ENCODE peak calls at places on chromosomes 12 and 14, in eight cellular contexts. One of them, this sample, is unnamed.

GRCh38 chr12:120817559-120818330 is 86.4 kb downstream of the SPPL3 start:
- DNase-seq in astrocyte: no peak
- DNase-seq in HFF-Myc: no peak
- DNase-seq in retinal pigment epithelial cell: no peak
- DNase-seq in transverse colon: no peak
- DNase-seq in tibial artery: no peak
- DNase-seq in colonic mucosa: no peak
- DNase-seq in IMR-90: no peak
- DNase-seq in this sample: no peak

GRCh38 chr12:40156031-40156764 is 50.3 kb upstream of the SLC2A13 start:
- DNase-seq in astrocyte: no peak
- DNase-seq in HFF-Myc: no peak
- DNase-seq in colonic mucosa: no peak
- DNase-seq in transverse colon: no peak
- DNase-seq in IMR-90: no peak
- DNase-seq in tibial artery: no peak
- DNase-seq in retinal pigment epithelial cell: no peak
- DNase-seq in this sample: no peak

GRCh38 chr12:46401703-46402102 is 29.1 kb upstream of the SLC38A2 start:
- DNase-seq in HFF-Myc: no peak
- DNase-seq in IMR-90: peak; percentile 58
- DNase-seq in colonic mucosa: no peak
- DNase-seq in tibial artery: peak; percentile 53
- DNase-seq in retinal pigment epithelial cell: no peak
- DNase-seq in astrocyte: peak; percentile 61
- DNase-seq in transverse colon: peak; percentile 41
- DNase-seq in this sample: peak; percentile 79

GRCh38 chr14:65872536-65872935 is 460.0 kb downstream of the FUT8 start:
- DNase-seq in astrocyte: peak; percentile 12
- DNase-seq in colonic mucosa: no peak
- DNase-seq in transverse colon: no peak
- DNase-seq in retinal pigment epithelial cell: no peak
- DNase-seq in HFF-Myc: no peak
- DNase-seq in tibial artery: no peak
- DNase-seq in IMR-90: no peak
- DNase-seq in this sample: peak; percentile 49

GRCh38 chr12:108381793-108382436 is 42.8 kb upstream of the CMKLR1 start:
- DNase-seq in HFF-Myc: no peak
- DNase-seq in retinal pigment epithelial cell: no peak
- DNase-seq in tibial artery: no peak
- DNase-seq in colonic mucosa: no peak
- DNase-seq in astrocyte: no peak
- DNase-seq in transverse colon: no peak
- DNase-seq in IMR-90: no peak
- DNase-seq in this sample: no peak

GRCh38 chr12:14259481-14260010 is 105.9 kb upstream of the ATF7IP start:
- DNase-seq in IMR-90: no peak
- DNase-seq in astrocyte: no peak
- DNase-seq in transverse colon: no peak
- DNase-seq in colonic mucosa: no peak
- DNase-seq in retinal pigment epithelial cell: no peak
- DNase-seq in tibial artery: no peak
- DNase-seq in HFF-Myc: no peak
- DNase-seq in this sample: no peak

GRCh38 chr14:90444077-90444696 is 47.4 kb downstream of the CALM1 start:
- DNase-seq in tibial artery: no peak
- DNase-seq in HFF-Myc: no peak
- DNase-seq in colonic mucosa: no peak
- DNase-seq in retinal pigment epithelial cell: no peak
- DNase-seq in IMR-90: no peak
- DNase-seq in astrocyte: no peak
- DNase-seq in transverse colon: no peak
- DNase-seq in this sample: peak; percentile 11

GRCh38 chr12:49154221-49154620 is 23.0 kb upstream of the TUBA1B start:
- DNase-seq in transverse colon: no peak
- DNase-seq in astrocyte: no peak
- DNase-seq in tibial artery: no peak
- DNase-seq in retinal pigment epithelial cell: no peak
- DNase-seq in IMR-90: no peak
- DNase-seq in colonic mucosa: no peak
- DNase-seq in HFF-Myc: no peak
- DNase-seq in this sample: no peak

GRCh38 chr14:35687335-35687939 is 121.7 kb downstream of the RALGAPA1 start:
- DNase-seq in tibial artery: no peak
- DNase-seq in astrocyte: peak; percentile 29
- DNase-seq in IMR-90: peak; percentile 68
- DNase-seq in transverse colon: peak; percentile 15
- DNase-seq in retinal pigment epithelial cell: peak; percentile 13
- DNase-seq in colonic mucosa: peak; percentile 25
- DNase-seq in HFF-Myc: peak; percentile 30
- DNase-seq in this sample: peak; percentile 46

GRCh38 chr12:6337958-6338406 is 3.9 kb downstream of the TNFRSF1A start:
- DNase-seq in transverse colon: no peak
- DNase-seq in retinal pigment epithelial cell: no peak
- DNase-seq in HFF-Myc: no peak
- DNase-seq in colonic mucosa: no peak
- DNase-seq in astrocyte: peak; percentile 61
- DNase-seq in IMR-90: no peak
- DNase-seq in tibial artery: no peak
- DNase-seq in this sample: peak; percentile 48

GRCh38 chr14:37167151-37168047 is 5.0 kb downstream of the SLC25A21 start:
- DNase-seq in IMR-90: no peak
- DNase-seq in retinal pigment epithelial cell: no peak
- DNase-seq in colonic mucosa: no peak
- DNase-seq in transverse colon: no peak
- DNase-seq in tibial artery: no peak
- DNase-seq in astrocyte: no peak
- DNase-seq in HFF-Myc: no peak
- DNase-seq in this sample: no peak

GRCh38 chr12:131114942-131115584 is 161.4 kb downstream of the ADGRD1 start:
- DNase-seq in IMR-90: no peak
- DNase-seq in retinal pigment epithelial cell: no peak
- DNase-seq in HFF-Myc: no peak
- DNase-seq in astrocyte: no peak
- DNase-seq in colonic mucosa: no peak
- DNase-seq in tibial artery: no peak
- DNase-seq in transverse colon: no peak
- DNase-seq in this sample: no peak

GRCh38 chr12:5796171-5797091 is 148.6 kb downstream of the ANO2 start:
- DNase-seq in tibial artery: no peak
- DNase-seq in colonic mucosa: peak; percentile 26
- DNase-seq in HFF-Myc: no peak
- DNase-seq in astrocyte: no peak
- DNase-seq in retinal pigment epithelial cell: no peak
- DNase-seq in transverse colon: peak; percentile 53
- DNase-seq in IMR-90: peak; percentile 30
- DNase-seq in this sample: peak; percentile 22

GRCh38 chr12:102023343-102023930 is 38.4 kb downstream of the WASHC3 start:
- DNase-seq in astrocyte: peak; percentile 86
- DNase-seq in transverse colon: no peak
- DNase-seq in HFF-Myc: no peak
- DNase-seq in colonic mucosa: no peak
- DNase-seq in tibial artery: peak; percentile 29
- DNase-seq in retinal pigment epithelial cell: peak; percentile 4
- DNase-seq in IMR-90: peak; percentile 86
- DNase-seq in this sample: peak; percentile 74

GRCh38 chr14:31263485-31264133 is 56.0 kb upstream of the HECTD1 start:
- DNase-seq in transverse colon: peak; percentile 30
- DNase-seq in tibial artery: peak; percentile 73
- DNase-seq in astrocyte: peak; percentile 100
- DNase-seq in colonic mucosa: no peak
- DNase-seq in HFF-Myc: peak; percentile 90
- DNase-seq in IMR-90: peak; percentile 100
- DNase-seq in retinal pigment epithelial cell: peak; percentile 100
- DNase-seq in this sample: peak; percentile 100

GRCh38 chr12:118145798-118146156 is 9.9 kb downstream of the PEBP1 start:
- DNase-seq in astrocyte: no peak
- DNase-seq in retinal pigment epithelial cell: no peak
- DNase-seq in colonic mucosa: no peak
- DNase-seq in IMR-90: no peak
- DNase-seq in tibial artery: no peak
- DNase-seq in transverse colon: no peak
- DNase-seq in HFF-Myc: no peak
- DNase-seq in this sample: no peak

GRCh38 chr14:52267501-52268190 is at the start of gene PTGDR:
- DNase-seq in HFF-Myc: no peak
- DNase-seq in transverse colon: peak; percentile 82
- DNase-seq in astrocyte: peak; percentile 8
- DNase-seq in IMR-90: no peak
- DNase-seq in tibial artery: peak; percentile 35
- DNase-seq in colonic mucosa: peak; percentile 86
- DNase-seq in retinal pigment epithelial cell: no peak
- DNase-seq in this sample: no peak

GRCh38 chr12:109157986-109158385 is 41.6 kb downstream of the ACACB start:
- DNase-seq in astrocyte: no peak
- DNase-seq in colonic mucosa: no peak
- DNase-seq in transverse colon: no peak
- DNase-seq in retinal pigment epithelial cell: no peak
- DNase-seq in IMR-90: no peak
- DNase-seq in HFF-Myc: no peak
- DNase-seq in tibial artery: no peak
- DNase-seq in this sample: peak; percentile 64

GRCh38 chr12:116734156-116734768 is 3.6 kb downstream of the SPRING1 start:
- DNase-seq in IMR-90: no peak
- DNase-seq in tibial artery: no peak
- DNase-seq in HFF-Myc: no peak
- DNase-seq in retinal pigment epithelial cell: no peak
- DNase-seq in colonic mucosa: no peak
- DNase-seq in astrocyte: no peak
- DNase-seq in transverse colon: no peak
- DNase-seq in this sample: no peak
- H3K4me3 ChIP-seq in IMR-90: no peak overlapping the region
- H3K4me3 ChIP-seq in tibial artery: no peak overlapping the region
- H3K4me3 ChIP-seq in HFF-Myc: no peak overlapping the region
- H3K4me3 ChIP-seq in retinal pigment epithelial cell: no peak overlapping the region
- H3K4me3 ChIP-seq in colonic mucosa: no peak overlapping the region
- H3K4me3 ChIP-seq in astrocyte: no peak overlapping the region
- H3K4me3 ChIP-seq in transverse colon: no peak overlapping the region
- H3K4me3 ChIP-seq in this sample: no peak overlapping the region

DNA sequence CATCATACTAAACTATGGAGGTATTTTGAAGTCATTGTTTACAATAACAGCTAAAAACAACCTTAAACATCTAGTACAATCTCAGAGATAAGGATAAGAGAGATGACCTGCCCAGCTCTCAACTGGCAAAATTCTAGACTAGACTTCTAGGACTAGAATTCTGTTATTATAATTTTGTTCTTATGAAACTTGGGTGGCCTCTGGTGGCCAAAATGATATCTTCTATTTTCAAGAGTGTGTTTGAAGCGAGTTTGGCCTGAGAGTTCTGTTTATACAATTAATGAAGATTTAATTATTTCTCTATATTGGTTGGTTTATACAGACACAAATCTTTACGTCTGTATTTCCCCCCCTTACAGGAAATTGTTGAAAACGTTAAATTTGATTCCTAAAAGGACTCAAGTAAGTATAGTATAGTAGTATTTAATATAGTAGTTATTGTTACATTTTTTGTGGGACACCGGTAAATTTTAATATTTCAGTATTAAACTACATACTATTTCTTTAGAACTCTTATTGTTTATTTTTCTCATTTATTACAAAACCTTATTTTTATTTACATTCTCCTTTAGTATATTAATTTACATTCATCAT is 6.4 kb downstream of the PPHLN1 start:
- DNase-seq in astrocyte: peak; percentile 11
- DNase-seq in tibial artery: no peak
- DNase-seq in colonic mucosa: peak; percentile 30
- DNase-seq in IMR-90: peak; percentile 51
- DNase-seq in transverse colon: no peak
- DNase-seq in retinal pigment epithelial cell: no peak
- DNase-seq in HFF-Myc: no peak
- DNase-seq in this sample: peak; percentile 48
- TF ChIP-seq CTCF in astrocyte: peak; percentile 62
- TF ChIP-seq CTCF in tibial artery: peak; percentile 66
- TF ChIP-seq CTCF in colonic mucosa: peak; percentile 62
- TF ChIP-seq CTCF in IMR-90: peak; percentile 63
- TF ChIP-seq CTCF in transverse colon: peak; percentile 56
- TF ChIP-seq CTCF in retinal pigment epithelial cell: peak; percentile 58
- TF ChIP-seq CTCF in HFF-Myc: peak; percentile 36
- TF ChIP-seq CTCF in this sample: peak; percentile 69

GRCh38 chr12:57133013-57133569 is 4.8 kb downstream of the LRP1 start:
- DNase-seq in IMR-90: peak; percentile 55
- DNase-seq in HFF-Myc: no peak
- DNase-seq in astrocyte: peak; percentile 61
- DNase-seq in tibial artery: no peak
- DNase-seq in colonic mucosa: peak; percentile 16
- DNase-seq in transverse colon: peak; percentile 7
- DNase-seq in retinal pigment epithelial cell: no peak
- DNase-seq in this sample: peak; percentile 88

GRCh38 chr12:57133916-57134315 is 5.6 kb downstream of the LRP1 start:
- DNase-seq in astrocyte: no peak
- DNase-seq in retinal pigment epithelial cell: no peak
- DNase-seq in IMR-90: no peak
- DNase-seq in colonic mucosa: peak; percentile 23
- DNase-seq in tibial artery: no peak
- DNase-seq in HFF-Myc: no peak
- DNase-seq in transverse colon: peak; percentile 7
- DNase-seq in this sample: no peak

GRCh38 chr12:57129311-57130288 is 1.3 kb downstream of the LRP1 start:
- DNase-seq in astrocyte: no peak
- DNase-seq in transverse colon: peak; percentile 38
- DNase-seq in IMR-90: no peak
- DNase-seq in tibial artery: peak; percentile 82
- DNase-seq in colonic mucosa: peak; percentile 31
- DNase-seq in retinal pigment epithelial cell: no peak
- DNase-seq in HFF-Myc: no peak
- DNase-seq in this sample: peak; percentile 82

GRCh38 chr12:57130941-57131340 is 2.7 kb downstream of the LRP1 start:
- DNase-seq in colonic mucosa: peak; percentile 17
- DNase-seq in tibial artery: no peak
- DNase-seq in transverse colon: peak; percentile 5
- DNase-seq in IMR-90: no peak
- DNase-seq in astrocyte: no peak
- DNase-seq in HFF-Myc: no peak
- DNase-seq in retinal pigment epithelial cell: no peak
- DNase-seq in this sample: no peak

GRCh38 chr12:57131896-57132744 is 3.8 kb downstream of the LRP1 start:
- DNase-seq in colonic mucosa: no peak
- DNase-seq in retinal pigment epithelial cell: no peak
- DNase-seq in transverse colon: peak; percentile 7
- DNase-seq in astrocyte: no peak
- DNase-seq in HFF-Myc: no peak
- DNase-seq in IMR-90: no peak
- DNase-seq in tibial artery: peak; percentile 20
- DNase-seq in this sample: no peak
- H3K4me3 ChIP-seq in colonic mucosa: no peak overlapping the region
- H3K4me3 ChIP-seq in retinal pigment epithelial cell: no peak overlapping the region
- H3K4me3 ChIP-seq in transverse colon: no peak overlapping the region
- H3K4me3 ChIP-seq in astrocyte: peak overlapping the region; percentile 40
- H3K4me3 ChIP-seq in HFF-Myc: peak overlapping the region; percentile 86
- H3K4me3 ChIP-seq in IMR-90: no peak overlapping the region
- H3K4me3 ChIP-seq in tibial artery: peak overlapping the region; percentile 94
- H3K4me3 ChIP-seq in this sample: peak overlapping the region; percentile 93

GRCh38 chr12:89504560-89505346 is 19.8 kb downstream of the GALNT4 start:
- DNase-seq in retinal pigment epithelial cell: no peak
- DNase-seq in colonic mucosa: no peak
- DNase-seq in HFF-Myc: no peak
- DNase-seq in astrocyte: peak; percentile 52
- DNase-seq in IMR-90: peak; percentile 75
- DNase-seq in tibial artery: no peak
- DNase-seq in transverse colon: no peak
- DNase-seq in this sample: no peak
- TF ChIP-seq CTCF in retinal pigment epithelial cell: peak; percentile 10
- TF ChIP-seq CTCF in colonic mucosa: no peak
- TF ChIP-seq CTCF in HFF-Myc: no peak
- TF ChIP-seq CTCF in astrocyte: no peak
- TF ChIP-seq CTCF in IMR-90: no peak
- TF ChIP-seq CTCF in tibial artery: no peak
- TF ChIP-seq CTCF in transverse colon: no peak
- TF ChIP-seq CTCF in this sample: peak; percentile 9